ENCODE peak calls at places on chromosomes 2 and 18, in four cellular contexts. One of them, this sample, is unnamed.

GRCh38 chr2:230472619-230473018 is 56.6 kb downstream of the SP100 start:
- DNase-seq in sigmoid colon: no peak
- DNase-seq in body of pancreas: no peak
- DNase-seq in IMR-90: peak; percentile 59
- DNase-seq in this sample: no peak

GRCh38 chr2:196566969-196567666 is 72.4 kb upstream of the CCDC150 start:
- DNase-seq in sigmoid colon: no peak
- DNase-seq in body of pancreas: no peak
- DNase-seq in IMR-90: peak; percentile 9
- DNase-seq in this sample: no peak

GRCh38 chr2:187008111-187008510 is 159.1 kb upstream of the ZSWIM2 start:
- DNase-seq in sigmoid colon: no peak
- DNase-seq in body of pancreas: no peak
- DNase-seq in IMR-90: peak; percentile 43
- DNase-seq in this sample: no peak

GRCh38 chr2:118913131-118913804 is 28.7 kb upstream of the MARCO start:
- DNase-seq in sigmoid colon: no peak
- DNase-seq in body of pancreas: no peak
- DNase-seq in IMR-90: no peak
- DNase-seq in this sample: no peak

GRCh38 chr2:170905864-170906263 is 23.2 kb upstream of the GORASP2 start:
- DNase-seq in sigmoid colon: no peak
- DNase-seq in body of pancreas: no peak
- DNase-seq in IMR-90: no peak
- DNase-seq in this sample: no peak

GRCh38 chr2:110204408-110205385 is at the start of gene NPHP1:
- DNase-seq in sigmoid colon: peak; percentile 94
- DNase-seq in body of pancreas: peak; percentile 84
- DNase-seq in IMR-90: peak; percentile 75
- DNase-seq in this sample: peak; percentile 91

GRCh38 chr2:118047273-118047898 is 33.5 kb upstream of the CCDC93 start:
- DNase-seq in sigmoid colon: no peak
- DNase-seq in body of pancreas: no peak
- DNase-seq in IMR-90: peak; percentile 57
- DNase-seq in this sample: no peak

GRCh38 chr2:100856732-100857131 is 36.8 kb downstream of the NPAS2 start:
- DNase-seq in sigmoid colon: no peak
- DNase-seq in body of pancreas: no peak
- DNase-seq in IMR-90: no peak
- DNase-seq in this sample: no peak

GRCh38 chr2:163984991-163985390 is 249.2 kb upstream of the FIGN start:
- DNase-seq in sigmoid colon: no peak
- DNase-seq in body of pancreas: no peak
- DNase-seq in IMR-90: no peak
- DNase-seq in this sample: no peak

GRCh38 chr18:70135604-70136003 is 69.9 kb downstream of the RTTN start:
- DNase-seq in sigmoid colon: no peak
- DNase-seq in body of pancreas: no peak
- DNase-seq in IMR-90: no peak
- DNase-seq in this sample: no peak

GRCh38 chr2:8653485-8653884 is 28.4 kb upstream of the ID2 start:
- DNase-seq in sigmoid colon: peak; percentile 45
- DNase-seq in body of pancreas: no peak
- DNase-seq in IMR-90: no peak
- DNase-seq in this sample: no peak

GRCh38 chr2:65043001-65043400 is 13.2 kb upstream of the CEP68 start:
- DNase-seq in sigmoid colon: no peak
- DNase-seq in body of pancreas: no peak
- DNase-seq in IMR-90: no peak
- DNase-seq in this sample: no peak

GRCh38 chr18:51361130-51361860 is 163.8 kb upstream of the MEX3C start:
- DNase-seq in sigmoid colon: no peak
- DNase-seq in body of pancreas: no peak
- DNase-seq in IMR-90: no peak
- DNase-seq in this sample: no peak

GRCh38 chr18:58364867-58365533 is 263.9 kb downstream of the ALPK2 start:
- DNase-seq in sigmoid colon: no peak
- DNase-seq in body of pancreas: peak; percentile 34
- DNase-seq in IMR-90: peak; percentile 68
- DNase-seq in this sample: no peak

GRCh38 chr2:10042301-10043161 is 819 bp upstream of the KLF11 start:
- DNase-seq in sigmoid colon: peak; percentile 96
- DNase-seq in body of pancreas: peak; percentile 88
- DNase-seq in IMR-90: peak; percentile 47
- DNase-seq in this sample: peak; percentile 84

GRCh38 chr2:10041711-10042110 is 1.6 kb upstream of the KLF11 start:
- DNase-seq in sigmoid colon: peak; percentile 75
- DNase-seq in body of pancreas: no peak
- DNase-seq in IMR-90: no peak
- DNase-seq in this sample: no peak

GRCh38 chr2:10045561-10046355 is 2.4 kb downstream of the KLF11 start:
- DNase-seq in sigmoid colon: no peak
- DNase-seq in body of pancreas: peak; percentile 91
- DNase-seq in IMR-90: no peak
- DNase-seq in this sample: no peak

GRCh38 chr2:10043906-10044601 is 704 bp downstream of the KLF11 start:
- DNase-seq in sigmoid colon: peak; percentile 99
- DNase-seq in body of pancreas: peak; percentile 99
- DNase-seq in IMR-90: peak; percentile 86
- DNase-seq in this sample: peak; percentile 97

GRCh38 chr2:10043256-10043905 is at the start of gene KLF11:
- DNase-seq in sigmoid colon: peak; percentile 98
- DNase-seq in body of pancreas: peak; percentile 97
- DNase-seq in IMR-90: peak; percentile 81
- DNase-seq in this sample: peak; percentile 96
- TF ChIP-seq POLR2A in sigmoid colon: no peak
- TF ChIP-seq POLR2A in body of pancreas: peak; percentile 66
- TF ChIP-seq POLR2A in IMR-90: peak; percentile 44
- TF ChIP-seq POLR2A in this sample: peak; percentile 50

DNA sequence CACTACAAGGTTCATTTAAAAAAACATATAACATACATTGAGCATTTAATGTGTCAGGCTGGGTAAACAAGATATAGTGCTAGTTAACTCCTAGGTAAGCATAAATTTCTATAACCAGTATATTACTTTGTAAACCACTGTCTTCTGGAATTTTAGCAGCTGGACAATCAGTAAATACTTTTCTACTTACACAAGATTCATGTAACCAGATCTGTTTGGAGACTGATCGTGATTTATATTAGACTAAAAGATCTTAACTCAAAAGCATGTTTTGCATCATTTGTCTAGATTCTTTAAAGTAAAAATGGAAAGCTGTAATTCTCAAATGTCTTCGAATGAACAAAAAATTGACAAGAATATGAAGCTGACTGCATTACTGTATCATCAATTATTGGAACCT is 941 bp upstream of the SGO2 start:
- DNase-seq in sigmoid colon: no peak
- DNase-seq in body of pancreas: no peak
- DNase-seq in IMR-90: peak; percentile 54
- DNase-seq in this sample: no peak
- H3K4me3 ChIP-seq in sigmoid colon: peak overlapping the region; percentile 55
- H3K4me3 ChIP-seq in body of pancreas: no peak overlapping the region
- H3K4me3 ChIP-seq in IMR-90: no peak overlapping the region
- H3K4me3 ChIP-seq in this sample: peak overlapping the region; percentile 30

GRCh38 chr2:11558206-11558886 is 24.5 kb downstream of the GREB1 start:
- DNase-seq in sigmoid colon: no peak
- DNase-seq in body of pancreas: no peak
- DNase-seq in IMR-90: no peak
- DNase-seq in this sample: peak; percentile 22

GRCh38 chr2:11553661-11554429 is 20.0 kb downstream of the GREB1 start:
- DNase-seq in sigmoid colon: no peak
- DNase-seq in body of pancreas: no peak
- DNase-seq in IMR-90: peak; percentile 4
- DNase-seq in this sample: peak; percentile 21

GRCh38 chr2:11554430-11554764 is 20.6 kb downstream of the GREB1 start:
- DNase-seq in sigmoid colon: no peak
- DNase-seq in body of pancreas: no peak
- DNase-seq in IMR-90: no peak
- DNase-seq in this sample: no peak

GRCh38 chr2:11559066-11559785 is 25.4 kb downstream of the GREB1 start:
- DNase-seq in sigmoid colon: no peak
- DNase-seq in body of pancreas: no peak
- DNase-seq in IMR-90: no peak
- DNase-seq in this sample: no peak

GRCh38 chr2:11556101-11556806 is 22.4 kb downstream of the GREB1 start:
- DNase-seq in sigmoid colon: no peak
- DNase-seq in body of pancreas: no peak
- DNase-seq in IMR-90: no peak
- DNase-seq in this sample: peak; percentile 18
- H3K27ac ChIP-seq in sigmoid colon: no peak overlapping the region
- H3K27ac ChIP-seq in body of pancreas: no peak overlapping the region
- H3K27ac ChIP-seq in IMR-90: no peak overlapping the region
- H3K27ac ChIP-seq in this sample: no peak overlapping the region

DNA sequence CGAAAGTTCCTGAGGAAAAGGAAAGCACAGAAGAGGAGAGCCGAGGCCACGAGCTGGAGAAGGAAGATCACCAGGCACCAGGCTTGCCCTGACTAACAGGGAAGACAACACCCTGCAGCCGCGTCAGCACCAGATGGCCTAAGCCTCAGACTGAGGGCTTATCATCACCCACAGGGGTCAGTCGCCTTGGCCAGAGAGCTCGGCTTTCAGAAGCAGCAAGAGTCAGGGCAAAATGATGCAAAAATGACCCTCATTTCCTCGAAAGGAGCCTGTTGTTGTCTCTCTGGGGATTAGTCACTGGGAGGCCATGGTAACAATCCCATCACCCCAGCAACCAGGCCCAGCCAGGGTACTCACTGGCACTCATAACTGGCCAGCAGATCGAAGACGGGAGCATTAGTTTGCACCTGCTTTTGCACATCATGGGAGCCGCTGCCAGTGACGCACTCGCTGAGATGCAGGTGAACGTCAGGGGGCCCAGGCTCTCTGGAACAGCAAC is 42.7 kb upstream of the ZFP36L2 start:
- DNase-seq in sigmoid colon: peak; percentile 94
- DNase-seq in body of pancreas: peak; percentile 80
- DNase-seq in IMR-90: peak; percentile 99
- DNase-seq in this sample: peak; percentile 83
- TF ChIP-seq POLR2A in sigmoid colon: no peak
- TF ChIP-seq POLR2A in body of pancreas: no peak
- TF ChIP-seq POLR2A in IMR-90: no peak
- TF ChIP-seq POLR2A in this sample: no peak

GRCh38 chr2:29014811-29015414 is 33.8 kb downstream of the TOGARAM2 start:
- DNase-seq in sigmoid colon: no peak
- DNase-seq in body of pancreas: peak; percentile 49
- DNase-seq in IMR-90: peak; percentile 57
- DNase-seq in this sample: peak; percentile 88
- H3K4me3 ChIP-seq in sigmoid colon: no peak overlapping the region
- H3K4me3 ChIP-seq in body of pancreas: no peak overlapping the region
- H3K4me3 ChIP-seq in IMR-90: no peak overlapping the region
- H3K4me3 ChIP-seq in this sample: no peak overlapping the region

GRCh38 chr2:212427031-212427430 is 111.6 kb downstream of the ERBB4 start:
- DNase-seq in sigmoid colon: no peak
- DNase-seq in body of pancreas: no peak
- DNase-seq in IMR-90: no peak
- DNase-seq in this sample: no peak

GRCh38 chr2:212424090-212424489 is 114.5 kb downstream of the ERBB4 start:
- DNase-seq in sigmoid colon: no peak
- DNase-seq in body of pancreas: no peak
- DNase-seq in IMR-90: no peak
- DNase-seq in this sample: no peak

GRCh38 chr2:212423089-212423488 is 115.5 kb downstream of the ERBB4 start:
- DNase-seq in sigmoid colon: no peak
- DNase-seq in body of pancreas: no peak
- DNase-seq in IMR-90: no peak
- DNase-seq in this sample: no peak

DNA sequence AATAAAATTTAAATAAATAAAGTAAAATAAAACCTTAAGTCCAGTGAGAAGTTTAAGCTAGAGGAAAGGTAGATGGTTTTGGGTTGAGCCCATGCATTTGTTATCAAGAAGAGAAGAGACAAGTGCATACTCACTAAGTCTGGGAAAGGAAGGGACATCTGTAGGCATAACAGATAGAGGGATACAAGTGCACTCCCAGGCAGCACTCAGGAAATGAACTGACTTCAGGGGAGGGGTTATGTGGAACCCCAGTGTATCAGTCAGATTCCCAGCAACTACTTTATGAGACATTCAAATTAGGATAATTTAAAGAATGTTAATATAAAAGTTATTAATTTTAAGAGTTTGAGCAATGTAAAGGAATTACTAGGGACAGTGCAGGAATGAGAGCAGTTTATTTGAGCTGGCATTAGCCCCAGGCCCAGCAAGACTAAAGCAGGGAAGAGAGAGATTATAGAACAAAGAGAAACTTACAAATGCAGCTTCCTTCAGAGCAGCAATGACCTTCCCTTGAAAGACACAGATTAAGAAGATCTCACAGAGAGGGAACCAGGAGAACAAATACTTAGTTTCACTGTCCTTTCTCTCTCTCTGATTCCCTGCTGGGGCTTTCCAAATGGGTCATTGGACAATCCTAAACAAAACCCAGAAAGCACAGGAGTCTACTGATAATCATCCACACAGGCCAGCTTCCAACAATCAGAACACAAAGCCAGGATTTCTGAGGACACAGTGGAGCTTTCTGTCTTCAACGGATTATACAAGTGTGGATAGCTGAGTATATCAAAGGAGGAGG is 109.7 kb downstream of the ERBB4 start:
- DNase-seq in sigmoid colon: no peak
- DNase-seq in body of pancreas: no peak
- DNase-seq in IMR-90: no peak
- DNase-seq in this sample: no peak
- H3K27ac ChIP-seq in sigmoid colon: no peak overlapping the region
- H3K27ac ChIP-seq in body of pancreas: no peak overlapping the region
- H3K27ac ChIP-seq in IMR-90: no peak overlapping the region
- H3K27ac ChIP-seq in this sample: no peak overlapping the region

GRCh38 chr2:37156857-37157714 is at the start of gene EIF2AK2:
- DNase-seq in sigmoid colon: peak; percentile 94
- DNase-seq in body of pancreas: peak; percentile 90
- DNase-seq in IMR-90: peak; percentile 76
- DNase-seq in this sample: peak; percentile 87
- TF ChIP-seq POLR2A in sigmoid colon: no peak
- TF ChIP-seq POLR2A in body of pancreas: no peak
- TF ChIP-seq POLR2A in IMR-90: no peak
- TF ChIP-seq POLR2A in this sample: peak; percentile 6

DNA sequence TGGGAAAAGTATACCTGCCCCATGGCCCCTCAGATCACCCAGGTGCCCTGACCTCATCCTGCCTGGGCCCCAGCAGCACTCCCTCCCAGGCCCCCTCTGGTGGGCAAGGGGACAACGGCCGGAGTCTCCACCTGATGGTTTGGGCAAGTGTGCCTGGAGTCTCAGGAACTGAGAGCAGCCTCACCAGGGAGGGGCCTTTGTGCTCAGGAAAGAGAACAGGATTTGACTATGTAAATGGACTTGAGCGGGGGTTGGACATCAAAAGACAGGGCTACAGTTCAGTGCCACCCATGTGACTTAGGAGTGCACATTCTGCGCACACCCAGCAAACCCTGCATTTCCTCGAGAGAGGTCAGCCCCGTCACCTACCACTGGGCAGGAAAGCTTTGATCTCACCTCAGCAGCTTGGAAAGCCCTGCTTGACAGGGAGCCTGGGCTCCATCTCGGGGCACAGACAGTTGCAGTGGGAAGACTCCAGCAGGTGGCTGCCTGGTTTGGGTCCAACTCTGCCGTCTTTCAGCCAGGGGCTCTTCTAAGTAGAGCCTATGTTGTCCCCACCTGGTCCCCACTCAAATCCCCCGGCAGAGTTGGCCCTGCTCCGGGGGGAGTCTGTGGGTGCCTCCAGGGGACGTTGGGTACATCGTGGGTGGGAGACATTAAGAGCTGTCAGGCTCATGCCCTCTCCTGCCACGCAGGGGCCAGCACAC is 3.3 kb downstream of the INPP5D start:
- DNase-seq in sigmoid colon: peak; percentile 58
- DNase-seq in body of pancreas: no peak
- DNase-seq in IMR-90: no peak
- DNase-seq in this sample: peak; percentile 86
- H3K4me3 ChIP-seq in sigmoid colon: no peak overlapping the region
- H3K4me3 ChIP-seq in body of pancreas: no peak overlapping the region
- H3K4me3 ChIP-seq in IMR-90: no peak overlapping the region
- H3K4me3 ChIP-seq in this sample: peak overlapping the region; percentile 70

This sample was measured in Peyer's patch.